ENCODE peak calls at places on chromosomes 11 and 22, in ten cellular contexts. C, R, P, D, E, A, Z, V, B and G are unnamed samples.

GRCh38 chr11:45262900-45263299 is 23.2 kb downstream of the SYT13 start:
- DNase-seq in D (no peak), E (no peak), B (no peak), R (no peak), C (no peak), A (no peak), V (no peak), Z (no peak), P (no peak), G (no peak)

GRCh38 chr11:130979386-130979972 is 63.2 kb upstream of the SNX19 start:
- DNase-seq in E (peak; percentile 13), P (peak; percentile 73), R (no peak), D (peak; percentile 8), A (peak; percentile 8), C (peak; percentile 61), B (peak; percentile 45), Z (no peak), V (peak; percentile 20), G (peak; percentile 19)

GRCh38 chr22:46392137-46392844 is 56.8 kb downstream of the TRMU start:
- DNase-seq in V (no peak), A (no peak), E (no peak), B (no peak), D (no peak), P (no peak), Z (no peak), C (no peak), R (no peak), G (no peak)

GRCh38 chr11:62708423-62709261 is 1.2 kb downstream of the GNG3 start:
- DNase-seq in A (no peak), R (no peak), P (no peak), B (no peak), D (no peak), C (no peak), Z (no peak), E (no peak), V (no peak), G (no peak)

GRCh38 chr11:111938687-111939160 is 1.6 kb downstream of the DIXDC1 start:
- DNase-seq in E (peak; percentile 55), A (peak; percentile 27), C (peak; percentile 52), B (peak; percentile 58), Z (peak; percentile 64), P (peak; percentile 83), R (no peak), D (peak; percentile 67), V (no peak), G (peak; percentile 83)

GRCh38 chr11:114440971-114441810 is 1.9 kb downstream of the REXO2 start:
- DNase-seq in V (no peak), B (peak; percentile 54), Z (no peak), C (peak; percentile 10), P (no peak), R (no peak), E (no peak), D (peak; percentile 5), A (no peak), G (no peak)

GRCh38 chr11:45092901-45093760 is 53.3 kb upstream of the PRDM11 start:
- DNase-seq in Z (no peak), P (peak; percentile 89), E (peak; percentile 98), D (no peak), R (no peak), V (no peak), C (peak; percentile 76), B (peak; percentile 36), A (no peak), G (no peak)

GRCh38 chr22:43260346-43260745 is 73.4 kb upstream of the TTLL12 start:
- DNase-seq in B (no peak), D (no peak), E (no peak), Z (no peak), P (no peak), V (no peak), R (no peak), A (no peak), C (no peak), G (no peak)

GRCh38 chr11:75664366-75664765 is 4.5 kb downstream of the MAP6 start:
- DNase-seq in A (no peak), D (no peak), V (no peak), Z (no peak), C (no peak), B (no peak), R (no peak), E (no peak), P (no peak), G (no peak)

GRCh38 chr22:36879775-36880174 is 19.0 kb downstream of the NCF4 start:
- DNase-seq in D (no peak), B (no peak), P (peak; percentile 14), E (peak; percentile 80), R (no peak), C (peak; percentile 24), V (no peak), A (no peak), Z (no peak), G (no peak)

GRCh38 chr22:43081968-43082367 is 7.2 kb downstream of the TTLL1 start:
- DNase-seq in V (no peak), Z (no peak), D (no peak), A (no peak), C (peak; percentile 28), B (peak; percentile 46), P (peak; percentile 77), E (no peak), R (no peak), G (no peak)

GRCh38 chr11:22666700-22667439 is 459 bp downstream of the GAS2 start:
- DNase-seq in V (peak; percentile 73), E (peak; percentile 10), B (no peak), Z (no peak), A (peak; percentile 85), C (peak; percentile 24), P (peak; percentile 3), R (peak; percentile 66), D (no peak), G (peak; percentile 21)

GRCh38 chr11:63567044-63567840 is 4.1 kb upstream of the PLAAT2 start:
- DNase-seq in P (peak; percentile 91), A (no peak), B (peak; percentile 96), C (peak; percentile 84), V (peak; percentile 47), R (no peak), E (peak; percentile 93), Z (peak; percentile 60), D (peak; percentile 85), G (peak; percentile 97)

GRCh38 chr11:41189711-41190477 is 269.6 kb downstream of the LRRC4C start:
- DNase-seq in V (no peak), R (no peak), D (no peak), Z (no peak), A (no peak), P (no peak), C (no peak), B (no peak), E (no peak), G (no peak)

GRCh38 chr22:31122196-31122531 is 602 bp upstream of the INPP5J start:
- DNase-seq in C (no peak), A (no peak), E (no peak), D (no peak), P (no peak), V (no peak), R (no peak), Z (no peak), B (no peak), G (no peak)

GRCh38 chr22:41333806-41334205 is 32.5 kb downstream of the ZC3H7B start:
- DNase-seq in Z (no peak), P (no peak), R (no peak), E (no peak), A (no peak), C (no peak), B (no peak), V (no peak), D (no peak), G (no peak)

GRCh38 chr22:39527481-39527961 is 5.0 kb downstream of the RPS19BP1 start:
- DNase-seq in A (no peak), R (no peak), V (peak; percentile 79), E (no peak), D (peak; percentile 77), Z (no peak), P (no peak), C (no peak), B (no peak), G (peak; percentile 57)

GRCh38 chr11:114059984-114060401 is 482 bp downstream of the ZBTB16 start:
- DNase-seq in D (no peak), V (peak; percentile 55), P (peak; percentile 50), C (peak; percentile 60), A (no peak), Z (no peak), R (no peak), B (peak; percentile 71), E (no peak), G (no peak)

GRCh38 chr11:83923961-83924360 is 637.8 kb upstream of the CCDC90B start:
- DNase-seq in P (no peak), V (no peak), E (no peak), Z (no peak), D (no peak), R (no peak), C (no peak), B (no peak), A (no peak), G (no peak)

GRCh38 chr11:120931057-120931779 is 92.7 kb upstream of the TBCEL start:
- DNase-seq in A (no peak), C (no peak), P (no peak), V (no peak), D (peak; percentile 39), Z (no peak), E (no peak), R (no peak), B (no peak), G (peak; percentile 45)
- TF ChIP-seq CTCF in A (no peak), C (no peak), P (peak; percentile 3), V (no peak), D (peak; percentile 51), Z (no peak), E (no peak), R (no peak), B (no peak), G (peak; percentile 36)

GRCh38 chr11:128512478-128513127 is 74.8 kb downstream of the ETS1 start:
- DNase-seq in E (no peak), R (no peak), Z (no peak), D (no peak), A (no peak), V (no peak), B (no peak), C (no peak), P (peak; percentile 16), G (no peak)
- H3K4me3 ChIP-seq in E (no peak overlapping the region), R (no peak overlapping the region), Z (no peak overlapping the region), D (peak overlapping the region; percentile 98), A (no peak overlapping the region), V (no peak overlapping the region), B (no peak overlapping the region), C (no peak overlapping the region), P (no peak overlapping the region), G (no peak overlapping the region)

DNA sequence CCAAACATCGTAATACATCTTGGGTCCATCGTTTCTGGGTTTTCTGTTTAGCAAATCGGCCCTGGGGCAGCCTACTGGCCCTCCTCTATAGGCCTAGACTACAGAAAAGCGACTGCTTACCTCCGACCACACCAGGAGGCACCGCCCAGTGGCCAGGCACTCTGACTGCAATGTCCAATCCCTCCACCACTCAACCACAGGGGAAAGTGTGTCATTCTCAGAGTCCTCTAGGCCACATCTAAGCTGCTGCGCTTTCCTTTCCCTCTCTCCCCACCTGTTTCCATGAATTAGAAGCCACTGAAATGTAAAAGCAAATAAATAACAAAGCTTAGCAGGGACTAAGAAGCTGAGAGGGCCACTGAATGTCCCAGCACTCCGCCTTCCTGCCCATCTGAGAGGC is 50.2 kb upstream of the FLI1 start:
- DNase-seq in A (no peak), E (no peak), R (no peak), C (no peak), D (no peak), P (no peak), Z (no peak), V (peak; percentile 27), B (no peak), G (no peak)
- TF ChIP-seq CTCF in A (peak; percentile 13), E (no peak), R (no peak), C (no peak), D (no peak), P (no peak), Z (no peak), V (peak; percentile 10), B (peak; percentile 8), G (no peak)

GRCh38 chr22:50505776-50506610 is 1.5 kb downstream of the LMF2 start:
- DNase-seq in E (no peak), R (no peak), P (no peak), Z (no peak), V (no peak), A (no peak), B (no peak), C (no peak), D (no peak), G (peak; percentile 11)
- H3K4me3 ChIP-seq in E (no peak overlapping the region), R (peak overlapping the region; percentile 95), P (peak overlapping the region; percentile 95), Z (no peak overlapping the region), V (peak overlapping the region; percentile 91), A (peak overlapping the region; percentile 62), B (peak overlapping the region; percentile 91), C (peak overlapping the region; percentile 96), D (peak overlapping the region; percentile 100), G (peak overlapping the region; percentile 88)